ENCODE peak calls at places on chromosomes 16 and 17, in six cellular contexts. One of them, this sample, is unnamed.

GRCh38 chr17:19904412-19904811 is 36.7 kb upstream of the ULK2 start:
- DNase-seq in breast epithelium: no peak
- DNase-seq in HCT116: no peak
- DNase-seq in GM12878: no peak
- DNase-seq in prostate gland: no peak
- DNase-seq in transverse colon: no peak
- DNase-seq in this sample: no peak

GRCh38 chr17:36920032-36921000 is 17.0 kb upstream of the LHX1 start:
- DNase-seq in breast epithelium: no peak
- DNase-seq in HCT116: peak
- DNase-seq in GM12878: no peak
- DNase-seq in prostate gland: no peak
- DNase-seq in transverse colon: no peak
- DNase-seq in this sample: no peak

GRCh38 chr17:50147841-50148225 is 2.6 kb downstream of the PPP1R9B start:
- DNase-seq in breast epithelium: no peak
- DNase-seq in HCT116: no peak
- DNase-seq in GM12878: no peak
- DNase-seq in prostate gland: no peak
- DNase-seq in transverse colon: peak
- DNase-seq in this sample: no peak

GRCh38 chr16:4463522-4464163 is 10.8 kb downstream of the NMRAL1 start:
- DNase-seq in breast epithelium: no peak
- DNase-seq in HCT116: no peak
- DNase-seq in GM12878: no peak
- DNase-seq in prostate gland: no peak
- DNase-seq in transverse colon: no peak
- DNase-seq in this sample: no peak

GRCh38 chr16:49586466-49586865 is 212.9 kb downstream of the C16orf78 start:
- DNase-seq in breast epithelium: no peak
- DNase-seq in HCT116: no peak
- DNase-seq in GM12878: no peak
- DNase-seq in prostate gland: no peak
- DNase-seq in transverse colon: no peak
- DNase-seq in this sample: no peak

GRCh38 chr16:52271088-52271487 is 275.9 kb downstream of the TOX3 start:
- DNase-seq in breast epithelium: no peak
- DNase-seq in HCT116: no peak
- DNase-seq in GM12878: no peak
- DNase-seq in prostate gland: no peak
- DNase-seq in transverse colon: no peak
- DNase-seq in this sample: no peak

GRCh38 chr17:44204453-44204882 is 4.8 kb upstream of the ATXN7L3 start:
- DNase-seq in breast epithelium: no peak
- DNase-seq in HCT116: no peak
- DNase-seq in GM12878: no peak
- DNase-seq in prostate gland: no peak
- DNase-seq in transverse colon: no peak
- DNase-seq in this sample: no peak

GRCh38 chr16:63883091-63883490 is 1238.8 kb downstream of the CDH11 start:
- DNase-seq in breast epithelium: no peak
- DNase-seq in HCT116: no peak
- DNase-seq in GM12878: no peak
- DNase-seq in prostate gland: no peak
- DNase-seq in transverse colon: no peak
- DNase-seq in this sample: no peak

GRCh38 chr17:78442648-78443128 is 64.2 kb downstream of the PGS1 start:
- DNase-seq in breast epithelium: peak
- DNase-seq in HCT116: no peak
- DNase-seq in GM12878: no peak
- DNase-seq in prostate gland: no peak
- DNase-seq in transverse colon: peak
- DNase-seq in this sample: no peak

GRCh38 chr17:50133028-50133768 is 3.2 kb upstream of the SAMD14 start:
- DNase-seq in breast epithelium: no peak
- DNase-seq in HCT116: no peak
- DNase-seq in GM12878: no peak
- DNase-seq in prostate gland: no peak
- DNase-seq in transverse colon: no peak
- DNase-seq in this sample: no peak

GRCh38 chr17:47253541-47254402 is at the start of gene ITGB3:
- DNase-seq in breast epithelium: peak
- DNase-seq in HCT116: peak
- DNase-seq in GM12878: no peak
- DNase-seq in prostate gland: peak
- DNase-seq in transverse colon: peak
- DNase-seq in this sample: peak

GRCh38 chr16:89934611-89935553 is 11.7 kb downstream of the TUBB3 start:
- DNase-seq in breast epithelium: no peak
- DNase-seq in HCT116: no peak
- DNase-seq in GM12878: no peak
- DNase-seq in prostate gland: no peak
- DNase-seq in transverse colon: no peak
- DNase-seq in this sample: no peak
- TF ChIP-seq POLR2AphosphoS5 in breast epithelium: no peak
- TF ChIP-seq POLR2AphosphoS5 in HCT116: no peak
- TF ChIP-seq POLR2AphosphoS5 in GM12878: no peak
- TF ChIP-seq POLR2AphosphoS5 in prostate gland: no peak
- TF ChIP-seq POLR2AphosphoS5 in transverse colon: no peak
- TF ChIP-seq POLR2AphosphoS5 in this sample: no peak

DNA sequence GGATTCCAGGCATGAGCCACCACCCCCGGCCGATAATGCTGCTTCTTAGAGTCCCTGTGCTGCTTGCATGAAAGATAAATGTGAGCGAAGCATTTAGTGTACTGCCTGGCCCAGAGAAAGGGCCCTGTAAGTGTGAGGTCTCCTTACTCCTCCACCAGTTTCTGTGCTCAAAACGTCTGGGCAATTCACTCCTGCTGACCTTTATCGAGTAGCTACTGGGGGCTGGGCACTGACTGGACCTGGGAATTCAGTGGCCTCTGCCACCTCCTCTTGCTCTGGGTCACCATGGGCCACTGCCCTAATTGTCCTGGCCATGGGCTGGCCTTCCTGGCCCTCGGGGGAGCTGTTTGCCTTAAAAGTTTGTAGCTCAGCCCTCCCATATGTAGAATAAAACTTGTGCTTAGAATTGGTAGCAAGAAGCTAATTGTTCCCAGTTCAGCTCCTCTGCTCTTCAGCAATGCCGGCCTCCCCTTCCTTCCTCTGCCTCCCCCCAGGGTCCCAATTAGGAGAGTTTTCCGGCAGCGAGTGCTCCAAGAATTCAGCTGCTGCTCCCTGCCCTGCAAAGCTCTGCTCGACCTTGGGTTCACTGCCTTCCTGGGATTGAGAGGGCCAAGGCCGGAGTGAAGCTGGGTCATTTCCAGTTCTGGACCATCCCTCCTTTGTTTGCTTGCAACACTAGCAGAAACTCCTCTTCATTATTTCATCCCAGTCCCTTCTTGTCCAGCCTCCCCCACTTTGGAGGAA is 99.0 kb upstream of the CDC42EP4 start:
- DNase-seq in breast epithelium: no peak
- DNase-seq in HCT116: no peak
- DNase-seq in GM12878: no peak
- DNase-seq in prostate gland: no peak
- DNase-seq in transverse colon: no peak
- DNase-seq in this sample: no peak
- TF ChIP-seq POLR2AphosphoS5 in breast epithelium: no peak
- TF ChIP-seq POLR2AphosphoS5 in HCT116: no peak
- TF ChIP-seq POLR2AphosphoS5 in GM12878: no peak
- TF ChIP-seq POLR2AphosphoS5 in prostate gland: no peak
- TF ChIP-seq POLR2AphosphoS5 in transverse colon: no peak
- TF ChIP-seq POLR2AphosphoS5 in this sample: no peak

DNA sequence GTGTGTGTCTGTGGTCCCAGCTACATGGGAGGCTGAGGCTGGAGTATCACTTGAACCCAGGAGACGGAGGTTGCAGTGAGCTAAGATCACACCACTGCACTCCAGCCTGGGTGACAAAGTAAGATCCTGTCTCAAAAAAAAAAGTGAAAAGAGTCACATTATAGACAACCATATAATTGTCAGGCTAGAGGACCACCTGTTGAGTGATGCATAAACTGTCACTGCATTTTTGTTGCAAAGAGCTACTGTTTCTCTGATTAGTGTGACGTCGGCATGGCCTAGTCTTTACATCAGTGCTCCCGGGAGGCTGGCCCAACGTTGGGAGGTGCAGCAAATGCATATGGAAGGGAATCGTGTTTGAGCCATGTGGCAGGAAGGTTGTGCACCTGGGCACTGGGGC is 50.2 kb downstream of the CLEC16A start:
- DNase-seq in breast epithelium: no peak
- DNase-seq in HCT116: no peak
- DNase-seq in GM12878: no peak
- DNase-seq in prostate gland: no peak
- DNase-seq in transverse colon: no peak
- DNase-seq in this sample: no peak
- TF ChIP-seq POLR2AphosphoS5 in breast epithelium: no peak
- TF ChIP-seq POLR2AphosphoS5 in HCT116: no peak
- TF ChIP-seq POLR2AphosphoS5 in GM12878: no peak
- TF ChIP-seq POLR2AphosphoS5 in prostate gland: no peak
- TF ChIP-seq POLR2AphosphoS5 in transverse colon: no peak
- TF ChIP-seq POLR2AphosphoS5 in this sample: no peak

DNA sequence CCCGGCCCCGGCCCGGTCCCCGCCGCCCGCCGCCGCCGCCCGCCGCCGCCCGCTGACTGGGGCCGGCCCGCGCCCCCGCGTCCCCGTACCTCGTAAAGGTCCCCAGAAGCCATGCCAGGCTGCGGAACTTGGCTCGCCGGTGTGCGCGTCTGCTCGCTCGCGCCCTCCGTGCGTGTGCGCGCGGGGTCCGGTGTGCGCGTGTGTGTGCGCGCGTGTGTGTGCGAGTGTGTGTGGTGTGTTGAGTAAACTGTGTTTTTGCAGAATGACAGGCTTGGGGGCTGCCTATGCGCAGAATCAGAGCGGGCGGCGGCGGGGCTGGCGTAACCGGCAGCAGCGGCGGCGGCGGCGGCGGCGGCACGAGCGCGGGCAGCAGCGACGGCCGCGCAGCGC is 342 bp downstream of the CDYL2 start:
- DNase-seq in breast epithelium: no peak
- DNase-seq in HCT116: no peak
- DNase-seq in GM12878: no peak
- DNase-seq in prostate gland: peak
- DNase-seq in transverse colon: peak
- DNase-seq in this sample: peak
- TF ChIP-seq POLR2AphosphoS5 in breast epithelium: no peak
- TF ChIP-seq POLR2AphosphoS5 in HCT116: no peak
- TF ChIP-seq POLR2AphosphoS5 in GM12878: no peak
- TF ChIP-seq POLR2AphosphoS5 in prostate gland: no peak
- TF ChIP-seq POLR2AphosphoS5 in transverse colon: no peak
- TF ChIP-seq POLR2AphosphoS5 in this sample: peak

DNA sequence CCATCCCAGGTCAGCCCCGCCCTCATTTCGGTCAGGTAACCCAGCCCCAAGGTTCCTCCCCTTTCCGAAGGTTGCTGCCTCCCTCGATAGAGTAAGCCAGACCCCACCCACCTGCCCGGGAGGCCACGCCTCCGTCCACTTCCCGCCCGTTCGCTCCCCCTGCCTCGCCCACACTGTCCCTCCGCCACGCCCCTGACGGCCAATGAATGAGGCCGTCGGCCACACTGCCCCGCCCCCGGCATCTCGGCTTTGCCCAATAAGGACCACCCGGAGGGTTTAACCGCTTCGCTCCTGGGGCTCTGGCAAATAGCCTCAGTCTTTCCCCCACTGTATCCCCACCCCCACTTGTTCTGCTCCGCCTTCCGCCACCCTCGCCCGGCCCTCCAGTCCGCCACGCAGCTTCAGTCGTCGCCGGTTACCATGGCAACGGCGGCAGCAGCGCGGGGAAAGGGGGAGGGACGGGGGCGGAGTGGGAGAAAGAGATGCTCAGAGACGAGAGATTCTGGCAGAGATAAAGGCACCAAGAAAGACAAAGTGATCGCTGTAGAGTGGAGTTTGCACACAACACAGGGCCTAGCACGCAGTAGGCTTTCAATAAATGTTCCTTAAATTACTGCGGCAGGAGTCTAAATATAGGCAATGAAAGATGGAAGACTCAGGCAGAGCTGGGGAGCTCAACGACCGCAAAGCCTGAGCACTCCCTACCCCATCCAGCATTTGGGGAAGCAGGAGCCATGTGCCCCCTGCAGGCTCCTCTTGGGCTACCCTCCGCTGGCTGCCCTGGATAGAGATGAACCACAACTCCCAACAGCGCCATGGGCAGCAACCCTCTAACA is 5.1 kb downstream of the DLG4 start:
- DNase-seq in breast epithelium: peak
- DNase-seq in HCT116: peak
- DNase-seq in GM12878: peak
- DNase-seq in prostate gland: peak
- DNase-seq in transverse colon: peak
- DNase-seq in this sample: peak
- TF ChIP-seq POLR2AphosphoS5 in breast epithelium: peak
- TF ChIP-seq POLR2AphosphoS5 in HCT116: no peak
- TF ChIP-seq POLR2AphosphoS5 in GM12878: no peak
- TF ChIP-seq POLR2AphosphoS5 in prostate gland: peak
- TF ChIP-seq POLR2AphosphoS5 in transverse colon: no peak
- TF ChIP-seq POLR2AphosphoS5 in this sample: no peak

GRCh38 chr17:62751350-62751691 is 56.8 kb downstream of the MARCHF10 start:
- DNase-seq in breast epithelium: no peak
- DNase-seq in HCT116: no peak
- DNase-seq in GM12878: no peak
- DNase-seq in prostate gland: no peak
- DNase-seq in transverse colon: no peak
- DNase-seq in this sample: no peak
- TF ChIP-seq POLR2AphosphoS5 in breast epithelium: no peak
- TF ChIP-seq POLR2AphosphoS5 in HCT116: no peak
- TF ChIP-seq POLR2AphosphoS5 in GM12878: no peak
- TF ChIP-seq POLR2AphosphoS5 in prostate gland: no peak
- TF ChIP-seq POLR2AphosphoS5 in transverse colon: no peak
- TF ChIP-seq POLR2AphosphoS5 in this sample: no peak

GRCh38 chr17:48563385-48563838 is 14.7 kb downstream of the HOXB4 start:
- DNase-seq in breast epithelium: no peak
- DNase-seq in HCT116: no peak
- DNase-seq in GM12878: no peak
- DNase-seq in prostate gland: no peak
- DNase-seq in transverse colon: no peak
- DNase-seq in this sample: no peak

GRCh38 chr17:48565024-48565558 is 13.1 kb downstream of the HOXB4 start:
- DNase-seq in breast epithelium: no peak
- DNase-seq in HCT116: no peak
- DNase-seq in GM12878: no peak
- DNase-seq in prostate gland: no peak
- DNase-seq in transverse colon: no peak
- DNase-seq in this sample: no peak

GRCh38 chr17:48563867-48564199 is 14.3 kb downstream of the HOXB4 start:
- DNase-seq in breast epithelium: no peak
- DNase-seq in HCT116: no peak
- DNase-seq in GM12878: no peak
- DNase-seq in prostate gland: no peak
- DNase-seq in transverse colon: no peak
- DNase-seq in this sample: no peak

GRCh38 chr17:48562934-48563333 is 15.2 kb downstream of the HOXB4 start:
- DNase-seq in breast epithelium: no peak
- DNase-seq in HCT116: no peak
- DNase-seq in GM12878: no peak
- DNase-seq in prostate gland: no peak
- DNase-seq in transverse colon: no peak
- DNase-seq in this sample: no peak

GRCh38 chr17:48564200-48565023 is 13.7 kb downstream of the HOXB4 start:
- DNase-seq in breast epithelium: no peak
- DNase-seq in HCT116: no peak
- DNase-seq in GM12878: no peak
- DNase-seq in prostate gland: no peak
- DNase-seq in transverse colon: no peak
- DNase-seq in this sample: no peak
- TF ChIP-seq POLR2AphosphoS5 in breast epithelium: no peak
- TF ChIP-seq POLR2AphosphoS5 in HCT116: no peak
- TF ChIP-seq POLR2AphosphoS5 in GM12878: no peak
- TF ChIP-seq POLR2AphosphoS5 in prostate gland: no peak
- TF ChIP-seq POLR2AphosphoS5 in transverse colon: no peak
- TF ChIP-seq POLR2AphosphoS5 in this sample: no peak